ENCODE peak calls at places on chromosomes 13 and 19, in nine cellular contexts. S is mucosa of descending colon, O is right cardiac atrium, L is iPS-NIHi11, F is NCI-H2081 treated with DMSO at 0.1 percent for 48 hours, P is dorsolateral prefrontal cortex, Z is left ventricle myocardium superior, T is HFFc6, E is tibial artery. C is an unnamed sample.
A peak's percentile ranks its signal among the peaks of the same experiment; 100 is the strongest.

GRCh38 chr13:72726721-72727416 is 560 bp downstream of the MZT1 start:
- DNase-seq in P (peak; percentile 31), T (no peak), F (no peak), L (peak; percentile 46), Z (peak; percentile 60), S (peak; percentile 54), E (peak; percentile 70), O (peak; percentile 78), C (no peak)

GRCh38 chr19:5042556-5042955 is 73.6 kb downstream of the KDM4B start:
- DNase-seq in Z (peak; percentile 32), P (no peak), S (no peak), F (no peak), T (no peak), L (no peak), O (no peak), E (no peak), C (no peak)

GRCh38 chr13:35512271-35512920 is 35.9 kb upstream of the MAB21L1 start:
- DNase-seq in S (no peak), F (no peak), Z (no peak), T (peak; percentile 95), L (no peak), O (no peak), P (no peak), E (no peak), C (peak; percentile 95)

GRCh38 chr19:1618157-1619093 is 13.2 kb upstream of the UQCR11 start:
- DNase-seq in Z (peak; percentile 51), E (no peak), S (peak; percentile 66), O (peak; percentile 63), T (peak; percentile 14), F (no peak), L (peak; percentile 90), P (no peak), C (peak; percentile 58)

GRCh38 chr13:36515466-36515865 is 83.2 kb downstream of the CCNA1 start:
- DNase-seq in F (no peak), Z (no peak), O (no peak), T (no peak), E (no peak), P (no peak), L (no peak), S (no peak), C (no peak)

GRCh38 chr19:44752816-44753618 is 4.5 kb downstream of the BCL3 start:
- DNase-seq in P (peak; percentile 65), F (no peak), S (peak; percentile 95), Z (peak; percentile 91), O (peak; percentile 96), E (peak; percentile 93), T (peak; percentile 86), L (peak; percentile 81), C (peak; percentile 98)

GRCh38 chr13:99980201-99981114 is 1.1 kb upstream of the ZIC2 start:
- DNase-seq in P (no peak), T (peak; percentile 55), Z (peak; percentile 79), S (peak; percentile 78), O (no peak), E (peak; percentile 82), F (no peak), L (peak; percentile 77), C (peak; percentile 94)

GRCh38 chr13:33138441-33138840 is 122.2 kb downstream of the KL start:
- DNase-seq in Z (no peak), S (no peak), T (no peak), L (no peak), F (no peak), E (no peak), P (peak; percentile 64), O (peak; percentile 64), C (no peak)

GRCh38 chr13:23848019-23848418 is 41.2 kb downstream of the MIPEP start:
- DNase-seq in E (no peak), P (no peak), O (no peak), F (no peak), L (no peak), T (no peak), Z (no peak), S (no peak), C (no peak)

GRCh38 chr19:43438291-43439162 is 23.8 kb downstream of the TEX101 start:
- DNase-seq in F (no peak), Z (peak; percentile 81), P (no peak), T (peak; percentile 76), S (peak; percentile 53), O (peak; percentile 81), L (no peak), E (no peak), C (no peak)

GRCh38 chr19:42170715-42171114 is 38.5 kb upstream of the POU2F2 start:
- DNase-seq in T (no peak), E (no peak), O (no peak), S (no peak), F (no peak), Z (no peak), L (no peak), P (no peak), C (no peak)

GRCh38 chr19:36058481-36059179 is 3.9 kb downstream of the WDR62 start:
- DNase-seq in S (no peak), O (no peak), F (no peak), T (no peak), P (no peak), L (no peak), E (no peak), Z (no peak), C (no peak)

GRCh38 chr13:109869312-109870237 is 83.2 kb upstream of the IRS2 start:
- DNase-seq in F (no peak), P (peak; percentile 86), S (peak; percentile 32), Z (peak; percentile 87), T (peak; percentile 16), L (peak; percentile 27), E (peak; percentile 88), O (peak; percentile 93), C (peak; percentile 74)

GRCh38 chr19:38665950-38666661 is 18.7 kb downstream of the ACTN4 start:
- DNase-seq in L (peak; percentile 74), T (peak; percentile 64), P (peak; percentile 45), F (no peak), O (peak; percentile 88), S (peak; percentile 59), E (peak; percentile 84), Z (peak; percentile 74), C (peak; percentile 81)

GRCh38 chr13:37412271-37412683 is 186.3 kb downstream of the POSTN start:
- DNase-seq in E (no peak), Z (no peak), T (peak; percentile 55), O (no peak), F (no peak), L (no peak), S (no peak), P (no peak), C (no peak)

GRCh38 chr13:44758595-44759221 is 182.6 kb upstream of the TSC22D1 start:
- DNase-seq in S (no peak), Z (no peak), F (peak; percentile 84), L (no peak), E (no peak), P (no peak), O (no peak), T (peak; percentile 86), C (peak; percentile 81)

GRCh38 chr19:18541992-18542935 is 1.1 kb downstream of the FKBP8 start:
- DNase-seq in F (no peak), O (no peak), E (no peak), T (no peak), L (peak; percentile 73), S (no peak), Z (no peak), P (no peak), C (peak; percentile 21)

GRCh38 chr19:35400773-35401100 is 29.9 kb downstream of the GPR42 start:
- DNase-seq in S (no peak), F (no peak), O (no peak), Z (no peak), T (no peak), E (no peak), P (no peak), L (no peak), C (no peak)

GRCh38 chr13:21371011-21371410 is 88.1 kb downstream of the ZDHHC20 start:
- DNase-seq in T (no peak), F (no peak), E (no peak), O (no peak), S (no peak), Z (no peak), P (no peak), L (no peak), C (no peak)